ENCODE peak calls at places on chromosomes 13 and 19, in ten cellular contexts. F is heart left ventricle; O is GM23248; S is esophagus squamous epithelium; I is CD4-positive, CD25-positive, alpha-beta regulatory T cell; Z is CD8-positive, alpha-beta T cell; C is CD8-positive, alpha-beta memory T cell; V is heart right ventricle; X is uterus; N is aorta. G is an unnamed sample. For H3K9me3, the result is how much of the 10 kb centered on the place peaks cover.

GRCh38 chr13:75458696-75459422 is 23.1 kb downstream of the TBC1D4 start:
- DNase-seq in C (no peak), I (no peak), N (no peak), V (peak), X (no peak), O (no peak), Z (no peak), F (peak), S (no peak), G (peak)

GRCh38 chr13:35179494-35179893 is 237.4 kb downstream of the NBEA start:
- DNase-seq in O (peak), S (no peak), I (no peak), V (no peak), F (no peak), C (no peak), Z (no peak), X (no peak), N (no peak), G (no peak)

GRCh38 chr19:55383279-55383788 is 758 bp downstream of the TMEM238 start:
- DNase-seq in V (no peak), I (no peak), C (no peak), N (no peak), O (no peak), X (no peak), F (no peak), Z (no peak), S (no peak), G (no peak)

GRCh38 chr19:10010939-10011338 is 635 bp upstream of the COL5A3 start:
- DNase-seq in C (no peak), Z (no peak), F (no peak), X (no peak), N (no peak), V (no peak), I (no peak), O (no peak), S (no peak), G (no peak)

GRCh38 chr19:45780146-45780447 is 2.2 kb downstream of the DMPK start:
- DNase-seq in Z (no peak), C (no peak), F (no peak), I (no peak), N (no peak), V (no peak), O (no peak), S (no peak), X (no peak), G (no peak)

GRCh38 chr13:30870049-30870884 is 35.8 kb upstream of the MEDAG start:
- DNase-seq in C (no peak), V (peak), S (no peak), Z (no peak), X (peak), F (peak), O (peak), I (no peak), N (peak), G (peak)

GRCh38 chr19:6210091-6210490 is 69.7 kb downstream of the MLLT1 start:
- DNase-seq in O (no peak), F (no peak), N (no peak), V (no peak), C (no peak), Z (no peak), X (no peak), S (no peak), I (no peak), G (no peak)

GRCh38 chr19:1062387-1063029 is 4.5 kb upstream of the ARHGAP45 start:
- DNase-seq in I (peak), O (no peak), X (no peak), F (no peak), Z (no peak), V (no peak), S (no peak), C (peak), N (no peak), G (no peak)

GRCh38 chr13:35499131-35500051 is 22.9 kb upstream of the MAB21L1 start:
- DNase-seq in X (no peak), C (no peak), S (no peak), V (no peak), O (no peak), I (no peak), Z (no peak), N (no peak), F (peak), G (no peak)

DNA sequence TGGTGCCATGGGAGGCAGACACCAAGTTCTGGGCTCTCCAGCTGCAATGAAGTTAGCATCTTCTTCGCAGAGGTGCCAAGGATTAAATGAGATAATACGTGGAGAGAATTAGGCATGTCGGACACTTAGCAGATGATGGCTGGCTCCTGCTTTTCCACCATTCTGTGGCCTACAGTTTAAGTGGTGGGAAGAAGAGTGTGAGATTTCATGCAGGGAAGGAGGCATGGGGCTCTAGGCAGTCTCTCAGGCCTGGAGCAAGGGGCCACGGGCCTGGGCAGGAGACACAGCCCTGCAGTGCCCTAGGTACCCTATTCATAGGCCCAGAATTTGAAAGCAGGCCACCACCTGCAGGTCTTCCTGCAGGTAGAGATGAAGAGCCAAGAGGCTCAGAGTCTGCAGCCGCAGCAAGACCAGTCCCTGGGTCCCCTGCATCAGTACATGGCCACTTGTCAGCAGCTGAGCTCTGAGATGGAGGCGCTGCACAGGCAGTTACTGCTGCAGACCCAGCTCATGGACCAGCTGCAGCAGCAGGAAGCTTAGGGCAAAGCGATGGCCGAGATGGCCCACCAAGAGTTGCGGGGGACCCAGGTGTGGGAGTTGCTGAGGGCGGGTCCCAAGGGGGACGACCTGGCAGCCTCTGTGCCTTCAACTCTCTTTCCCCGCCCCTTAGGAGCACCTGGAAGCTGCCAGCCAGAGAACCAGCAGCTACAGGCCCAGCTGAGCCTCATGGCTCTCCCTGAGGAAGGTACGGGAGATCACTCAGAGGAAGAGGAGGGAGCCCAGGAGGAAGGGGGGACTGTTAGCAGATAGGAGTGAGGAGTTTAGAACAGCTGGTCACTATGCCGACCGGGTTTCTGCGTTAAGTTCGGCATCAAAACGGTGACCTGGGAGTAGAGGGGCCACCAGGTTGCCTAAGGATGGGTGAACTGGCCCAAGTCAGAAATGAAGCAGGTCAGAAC is 33.2 kb upstream of the ZNF492 start:
- DNase-seq in C (no peak), N (no peak), S (no peak), X (no peak), Z (no peak), V (no peak), F (no peak), I (no peak), O (no peak), G (peak)
- H3K9me3 ChIP-seq in C (under half), N (under half), S (under half), X (under half), Z (under half), V (under half), F (under half), I (under half), O (under half), G (under half)

GRCh38 chr19:40721140-40721486 is 4.2 kb downstream of the ITPKC start:
- DNase-seq in N (no peak), F (no peak), Z (no peak), O (no peak), C (no peak), X (no peak), I (no peak), V (no peak), S (no peak), G (no peak)
- H3K27ac ChIP-seq in N (no peak), F (peak), Z (no peak), O (peak), C (no peak), X (peak), I (no peak), V (peak), S (peak), G (peak)

DNA sequence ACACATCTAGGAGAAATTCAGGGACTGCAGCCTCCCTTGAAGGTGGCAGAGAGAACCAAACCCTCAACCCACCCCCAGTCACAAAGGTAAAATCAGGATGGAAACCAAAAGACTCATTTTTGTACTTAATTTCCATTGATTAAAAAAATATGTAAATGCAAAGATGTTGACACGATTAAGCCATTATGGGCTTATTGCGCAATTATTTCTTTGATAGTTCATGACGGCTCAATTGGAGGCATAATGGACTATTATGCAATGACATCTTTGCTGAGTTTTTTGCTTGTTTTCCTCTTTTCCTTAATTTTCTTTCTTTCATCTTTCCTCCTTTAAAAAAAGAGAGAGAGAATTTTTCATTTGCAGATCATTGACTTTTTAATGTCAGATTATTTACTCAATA is 482.2 kb upstream of the TSHZ3 start:
- DNase-seq in F (no peak), X (no peak), O (no peak), I (no peak), S (no peak), Z (no peak), N (no peak), C (no peak), V (no peak), G (no peak)
- H3K9me3 ChIP-seq in F (under half), X (under half), O (under half), I (under half), S (under half), Z (under half), N (under half), C (under half), V (under half), G (under half)

GRCh38 chr13:21060827-21061076 is 634 bp downstream of the LATS2 start:
- DNase-seq in S (no peak), V (peak), N (peak), C (no peak), F (no peak), O (no peak), X (peak), I (no peak), Z (no peak), G (no peak)
- H3K27ac ChIP-seq in S (peak), V (peak), N (peak), C (peak), F (peak), O (peak), X (peak), I (no peak), Z (no peak), G (peak)

GRCh38 chr13:28922341-28922740 is 102.2 kb downstream of the MTUS2 start:
- DNase-seq in S (no peak), F (no peak), O (no peak), V (no peak), I (no peak), C (no peak), X (no peak), Z (no peak), N (no peak), G (no peak)

DNA sequence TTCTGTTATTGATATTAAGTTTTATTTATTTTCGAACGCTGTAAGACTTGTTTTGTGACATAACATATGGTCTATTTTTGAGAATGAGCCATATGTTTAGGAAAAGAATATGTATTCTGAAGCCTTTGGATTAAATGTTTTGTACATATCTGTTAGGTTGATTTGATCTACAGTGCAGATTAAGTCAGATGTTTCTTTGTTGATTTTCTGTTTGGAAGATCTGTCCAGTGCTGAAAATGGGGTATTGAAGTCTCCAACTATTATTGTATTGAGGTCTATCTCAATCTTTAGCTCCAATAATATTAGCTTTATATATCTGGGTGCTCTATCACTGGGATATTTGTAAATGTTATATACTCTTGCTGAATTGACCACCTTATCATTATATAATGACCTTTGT is 97.9 kb downstream of the MTUS2 start:
- DNase-seq in X (no peak), C (no peak), N (no peak), F (no peak), Z (no peak), O (no peak), V (no peak), I (no peak), S (no peak), G (no peak)
- H3K9me3 ChIP-seq in X (under half), C (under half), N (under half), F (under half), Z (under half), O (under half), V (under half), I (under half), S (under half), G (under half)

DNA sequence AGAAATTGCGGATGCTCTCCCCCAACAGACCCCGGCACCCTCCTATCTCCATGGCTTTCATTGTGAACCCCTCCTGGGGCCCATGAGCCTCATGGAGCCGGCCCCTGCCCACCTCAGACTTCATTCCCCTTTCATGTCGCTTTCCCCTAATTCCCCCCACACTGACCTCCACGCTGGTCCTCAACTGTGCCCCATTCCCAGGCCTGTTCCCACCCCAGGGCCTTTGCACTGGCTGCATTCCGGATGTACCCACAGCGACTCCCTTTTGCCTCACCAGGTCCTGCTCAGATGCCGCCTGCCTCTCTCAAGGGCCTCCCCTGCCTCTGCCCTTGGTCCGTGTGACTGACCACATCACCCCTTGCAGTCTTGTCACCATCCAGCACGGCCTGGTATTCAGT is 13.3 kb downstream of the SLC27A1 start:
- DNase-seq in O (no peak), X (no peak), Z (no peak), S (no peak), C (no peak), N (no peak), I (no peak), V (no peak), F (no peak), G (no peak)
- H3K27ac ChIP-seq in O (no peak), X (no peak), Z (no peak), S (no peak), C (no peak), N (no peak), I (no peak), V (no peak), F (no peak), G (no peak)